ENCODE peak calls at places on chromosomes 12 and 14, in six cellular contexts. E is mesendoderm, G is PC-3, K is neural progenitor cell, H is GM12878, N is HepG2. W is an unnamed sample.
A peak's percentile ranks its signal among the peaks of the same experiment; 100 is the strongest.

GRCh38 chr12:79983492-79983891 is 48.6 kb upstream of the PPP1R12A start:
- DNase-seq in K (no peak), H (no peak), E (no peak), N (no peak), G (peak; percentile 97), W (no peak)

GRCh38 chr14:101082036-101082435 is 178.5 kb upstream of the RTL1 start:
- DNase-seq in N (no peak), H (no peak), G (no peak), K (no peak), E (no peak), W (no peak)

GRCh38 chr14:61699092-61699491 is 3.8 kb downstream of the HIF1A start:
- DNase-seq in K (peak; percentile 17), G (no peak), N (no peak), E (no peak), H (no peak), W (no peak)

GRCh38 chr14:50013198-50013918 is 103.0 kb downstream of the VCPKMT start:
- DNase-seq in E (peak; percentile 44), K (no peak), H (no peak), N (peak; percentile 69), G (peak; percentile 95), W (peak; percentile 28)

GRCh38 chr12:93154753-93155475 is 222.8 kb upstream of the NUDT4 start:
- DNase-seq in N (no peak), G (no peak), E (no peak), H (no peak), K (no peak), W (peak; percentile 50)

GRCh38 chr12:2792670-2793500 is 1.9 kb upstream of the FKBP4 start:
- DNase-seq in H (no peak), E (no peak), K (peak; percentile 40), N (no peak), G (no peak), W (no peak)

GRCh38 chr14:43669355-43669754 is 837.7 kb downstream of the FSCB start:
- DNase-seq in H (no peak), N (no peak), E (no peak), K (no peak), G (no peak), W (no peak)

GRCh38 chr12:49548822-49549648 is 10.2 kb downstream of the KCNH3 start:
- DNase-seq in N (no peak), K (peak; percentile 75), G (no peak), E (peak; percentile 46), H (no peak), W (peak; percentile 51)

GRCh38 chr12:24127919-24128721 is 178.7 kb upstream of the SOX5 start:
- DNase-seq in H (peak; percentile 63), K (no peak), N (no peak), E (no peak), G (no peak), W (no peak)

GRCh38 chr12:91178139-91178561 is 4.5 kb downstream of the DCN start:
- DNase-seq in H (no peak), K (no peak), E (peak; percentile 15), N (peak; percentile 6), G (peak; percentile 44), W (peak; percentile 21)

GRCh38 chr12:116455540-116456306 is 103.5 kb upstream of the MAP1LC3B2 start:
- DNase-seq in G (peak; percentile 83), H (no peak), K (peak; percentile 54), N (no peak), E (peak; percentile 87), W (peak; percentile 92)

GRCh38 chr14:74425525-74426201 is 347 bp downstream of the SYNDIG1L start:
- DNase-seq in N (no peak), K (peak; percentile 92), H (no peak), E (peak; percentile 52), G (peak; percentile 30), W (peak; percentile 73)

GRCh38 chr14:60302663-60303062 is 53.6 kb downstream of the PPM1A start:
- DNase-seq in H (no peak), N (no peak), G (no peak), K (no peak), E (peak; percentile 29), W (no peak)
- H3K27me3 ChIP-seq in H (no peaks in the 10 kb centered on the region), N (no peaks in the 10 kb centered on the region), G (no peaks in the 10 kb centered on the region), K (no peaks in the 10 kb centered on the region), E (no peaks in the 10 kb centered on the region), W (no peaks in the 10 kb centered on the region)

DNA sequence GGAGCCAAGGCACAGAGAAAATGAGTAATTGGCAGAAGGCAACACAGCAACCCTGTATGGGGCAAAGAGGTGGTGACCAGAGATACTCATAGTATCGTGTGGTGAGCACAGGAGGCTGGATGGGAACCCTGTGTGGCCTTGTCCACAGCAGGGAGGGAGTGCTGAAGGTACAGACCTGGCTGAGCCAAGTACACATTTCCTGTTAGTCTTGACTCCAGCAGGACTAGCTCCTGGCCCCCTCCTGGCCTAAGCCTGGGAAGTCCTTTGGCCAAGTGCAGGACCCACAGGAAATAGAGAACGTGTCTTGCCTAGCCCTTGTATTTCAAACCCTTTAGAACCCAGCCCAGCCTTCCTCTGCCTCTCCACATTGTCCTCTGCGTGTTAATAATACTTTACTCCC is 289.8 kb upstream of the PWP1 start:
- DNase-seq in K (no peak), G (no peak), H (no peak), N (no peak), E (peak; percentile 63), W (no peak)
- H3K4me2 ChIP-seq in K (no peak overlapping the region), G (no peak overlapping the region), H (no peak overlapping the region), N (no peak overlapping the region), E (no peak overlapping the region), W (no peak overlapping the region)

GRCh38 chr12:57550628-57551549 is 1.0 kb downstream of the KIF5A start:
- DNase-seq in G (no peak), H (no peak), E (no peak), N (no peak), K (no peak), W (no peak)
- H3K27me3 ChIP-seq in G (no peaks in the 10 kb centered on the region), H (no peaks in the 10 kb centered on the region), E (peaks cover 2% of the 10 kb centered on the region), N (peaks cover 1% of the 10 kb centered on the region), K (peaks cover 24% of the 10 kb centered on the region), W (peaks cover 69% of the 10 kb centered on the region)

GRCh38 chr12:111448266-111448830 is 42.6 kb downstream of the SH2B3 start:
- DNase-seq in E (peak; percentile 33), H (no peak), K (no peak), N (no peak), G (no peak), W (no peak)

GRCh38 chr12:111446044-111446581 is 40.4 kb downstream of the SH2B3 start:
- DNase-seq in K (no peak), H (no peak), G (no peak), N (no peak), E (peak; percentile 87), W (no peak)

GRCh38 chr12:111447571-111448265 is 42.0 kb downstream of the SH2B3 start:
- DNase-seq in N (no peak), H (no peak), K (no peak), G (no peak), E (no peak), W (no peak)

GRCh38 chr12:111445311-111446043 is 39.8 kb downstream of the SH2B3 start:
- DNase-seq in E (no peak), N (no peak), K (no peak), G (no peak), H (no peak), W (no peak)

GRCh38 chr12:111446631-111447570 is 41.2 kb downstream of the SH2B3 start:
- DNase-seq in H (no peak), E (no peak), K (no peak), N (no peak), G (no peak), W (no peak)
- H3K4me2 ChIP-seq in H (no peak overlapping the region), E (no peak overlapping the region), K (no peak overlapping the region), N (no peak overlapping the region), G (no peak overlapping the region), W (no peak overlapping the region)

DNA sequence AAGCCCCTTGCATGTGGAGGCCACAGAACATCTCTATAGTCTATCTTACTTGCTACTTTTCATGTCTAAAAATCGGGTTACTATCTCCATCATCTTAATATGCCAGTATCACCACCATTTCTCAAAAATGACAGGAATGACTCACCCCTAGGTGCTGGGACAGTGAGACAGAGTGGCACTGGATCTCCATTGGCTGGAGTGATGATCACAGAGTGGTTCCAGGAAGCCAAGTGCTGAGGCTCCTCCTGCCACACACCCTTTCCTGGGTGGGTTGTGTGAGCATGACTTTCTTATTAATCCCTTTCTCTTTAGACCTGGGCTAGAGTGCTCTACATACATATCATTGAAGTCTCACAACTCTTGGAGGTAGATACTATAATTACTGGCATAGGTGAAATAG is 3.3 kb upstream of the ASCL1 start:
- DNase-seq in E (no peak), H (no peak), N (no peak), G (no peak), K (no peak), W (no peak)
- H3K27me3 ChIP-seq in E (peaks cover 80% of the 10 kb centered on the region), H (peaks cover 9% of the 10 kb centered on the region), N (peaks cover 6% of the 10 kb centered on the region), G (peaks cover 72% of the 10 kb centered on the region), K (peaks cover 100% of the 10 kb centered on the region), W (peaks cover 96% of the 10 kb centered on the region)

DNA sequence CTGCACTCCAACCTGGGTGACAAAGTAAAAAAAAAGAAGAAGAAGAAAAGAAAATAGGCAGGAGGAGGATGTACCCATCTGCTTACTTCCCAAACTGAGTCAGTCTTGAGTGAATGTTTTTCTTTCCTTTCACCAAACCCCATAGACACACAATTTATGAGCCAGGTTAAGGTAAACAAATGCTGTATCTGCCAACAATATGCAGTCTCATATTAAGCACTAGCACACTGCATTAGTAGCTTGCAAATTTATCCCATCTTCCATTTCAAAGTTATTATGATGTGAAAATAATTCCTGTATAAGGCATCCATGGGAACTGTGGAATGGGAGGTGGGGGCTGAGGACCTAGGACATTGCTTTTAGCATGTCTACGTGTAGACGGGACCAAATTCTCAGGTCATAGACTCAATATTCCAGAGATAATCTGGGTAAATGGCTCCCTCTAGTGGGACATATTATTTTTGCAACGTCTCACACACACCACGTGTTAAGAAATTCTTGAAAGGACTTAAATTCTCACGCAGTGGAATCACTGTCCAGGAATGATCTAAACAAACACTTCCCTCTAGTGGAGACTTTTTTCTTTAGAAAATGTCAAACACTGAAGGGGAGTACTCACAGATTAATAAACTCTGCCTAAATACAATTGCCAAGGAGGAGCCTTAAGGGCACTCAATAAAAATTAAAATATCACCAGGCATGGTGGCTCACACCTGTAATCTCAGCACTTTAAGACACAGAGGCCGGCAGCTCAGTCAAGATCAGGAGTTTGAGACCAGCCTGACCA is 17.1 kb upstream of the OR10P1 start:
- DNase-seq in E (peak; percentile 97), H (peak; percentile 74), N (peak; percentile 92), G (peak; percentile 99), K (peak; percentile 91), W (peak; percentile 93)
- H3K4me2 ChIP-seq in E (no peak overlapping the region), H (no peak overlapping the region), N (no peak overlapping the region), G (peak overlapping the region; percentile 9), K (no peak overlapping the region), W (no peak overlapping the region)

GRCh38 chr14:41872906-41873305 is 266.2 kb downstream of the LRFN5 start:
- DNase-seq in N (no peak), G (no peak), H (no peak), K (no peak), E (no peak), W (no peak)

GRCh38 chr14:41865894-41866293 is 259.2 kb downstream of the LRFN5 start:
- DNase-seq in G (no peak), E (no peak), K (no peak), H (no peak), N (no peak), W (no peak)

GRCh38 chr14:41873379-41874034 is 266.8 kb downstream of the LRFN5 start:
- DNase-seq in N (no peak), K (no peak), H (no peak), E (peak; percentile 37), G (no peak), W (no peak)

DNA sequence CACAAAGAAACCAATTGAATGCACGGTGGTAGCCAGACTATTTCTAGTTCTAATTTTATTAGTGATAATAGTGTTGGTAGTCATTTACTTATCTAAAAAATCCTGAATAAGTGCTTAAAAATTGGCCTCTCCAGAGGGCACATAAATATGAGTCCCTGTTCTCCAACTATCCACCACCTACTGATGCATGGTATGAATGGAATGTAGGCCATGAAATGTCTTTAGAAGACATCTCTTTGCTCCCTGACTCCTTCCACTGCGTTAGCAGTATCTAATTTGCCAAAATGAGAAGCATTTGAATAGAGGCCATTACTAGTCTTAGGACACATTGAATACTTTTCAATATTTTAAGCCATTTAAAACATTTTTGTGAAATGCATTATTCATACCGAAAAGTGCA is 261.7 kb downstream of the LRFN5 start:
- DNase-seq in G (no peak), E (peak; percentile 44), N (no peak), H (no peak), K (peak; percentile 11), W (no peak)
- H3K27me3 ChIP-seq in G (no peaks in the 10 kb centered on the region), E (no peaks in the 10 kb centered on the region), N (no peaks in the 10 kb centered on the region), H (no peaks in the 10 kb centered on the region), K (no peaks in the 10 kb centered on the region), W (no peaks in the 10 kb centered on the region)

W was measured in hepatocyte.